ENCODE peak calls at places on chromosomes 3 and 15, in nine cellular contexts. H is stomach; N is left colon; V is nephron progenitor cell; W is fibroblast of villous mesenchyme; O is stimulated activated CD4-positive, alpha-beta T cell treated with anti-CD3 and anti-CD28 coated beads, Interleukin-12 subunit alpha, Interleukin-12 subunit beta, amount 100 ng/mL, for 4 hours; Y is cardiac fibroblast; R is neuronal stem cell; S is T-helper 1 cell. F is an unnamed sample.

GRCh38 chr3:60053518-60054265 is 1003.9 kb upstream of the CFAP20DC start:
- DNase-seq in H (no peak), N (no peak), V (no peak), Y (peak; percentile 1), S (no peak), R (no peak), O (peak; percentile 55), W (no peak), F (no peak)

GRCh38 chr3:31255007-31255603 is 277.6 kb upstream of the STT3B start:
- DNase-seq in Y (no peak), R (no peak), W (no peak), H (no peak), N (no peak), V (no peak), S (no peak), O (no peak), F (no peak)

GRCh38 chr3:115397433-115397832 is 225.9 kb upstream of the GAP43 start:
- DNase-seq in W (no peak), R (no peak), V (no peak), S (no peak), Y (peak; percentile 56), N (no peak), H (no peak), O (no peak), F (no peak)

GRCh38 chr3:141384157-141384556 is 15.9 kb downstream of the ZBTB38 start:
- DNase-seq in Y (peak; percentile 45), S (no peak), N (no peak), H (no peak), R (no peak), O (no peak), W (no peak), V (no peak), F (no peak)

GRCh38 chr3:16723994-16724393 is 118.8 kb upstream of the DAZL start:
- DNase-seq in S (no peak), W (peak; percentile 6), H (no peak), R (peak; percentile 43), O (no peak), N (no peak), Y (peak; percentile 68), V (no peak), F (no peak)

GRCh38 chr3:127387119-127387518 is 99.3 kb upstream of the PRR20G start:
- DNase-seq in V (no peak), W (no peak), N (no peak), O (no peak), R (no peak), H (no peak), S (no peak), Y (no peak), F (no peak)

GRCh38 chr15:25713736-25714537 is 149.2 kb downstream of the ATP10A start:
- DNase-seq in Y (no peak), O (no peak), W (no peak), S (no peak), V (no peak), H (no peak), N (no peak), R (no peak), F (no peak)

GRCh38 chr15:57506422-57506821 is 85.3 kb upstream of the MYZAP start:
- DNase-seq in H (no peak), V (no peak), O (no peak), R (no peak), S (no peak), Y (peak; percentile 12), N (no peak), W (no peak), F (no peak)

GRCh38 chr3:185878920-185879319 is 54.1 kb upstream of the IGF2BP2 start:
- DNase-seq in V (no peak), S (no peak), O (no peak), W (no peak), N (no peak), H (no peak), R (no peak), Y (no peak), F (no peak)

GRCh38 chr3:169260296-169260695 is 403.2 kb downstream of the MECOM start:
- DNase-seq in O (no peak), H (no peak), V (no peak), R (no peak), S (no peak), W (no peak), N (no peak), Y (peak; percentile 60), F (no peak)

GRCh38 chr15:91520848-91521247 is 332.7 kb upstream of the SLCO3A1 start:
- DNase-seq in N (no peak), W (no peak), R (no peak), H (no peak), Y (peak; percentile 68), O (no peak), S (no peak), V (no peak), F (no peak)

GRCh38 chr15:78685157-78685830 is 44.3 kb upstream of the CHRNB4 start:
- DNase-seq in H (peak; percentile 21), O (no peak), V (peak; percentile 64), W (no peak), R (no peak), S (no peak), N (no peak), Y (no peak), F (no peak)

GRCh38 chr3:191236635-191237034 is 37.6 kb downstream of the OSTN start:
- DNase-seq in N (no peak), W (peak; percentile 58), H (no peak), R (no peak), O (no peak), S (no peak), Y (peak; percentile 79), V (no peak), F (no peak)

GRCh38 chr15:65374831-65375401 is 2.9 kb downstream of the IGDCC3 start:
- DNase-seq in H (no peak), V (no peak), S (no peak), R (no peak), N (no peak), W (no peak), O (no peak), Y (peak; percentile 12), F (no peak)

GRCh38 chr15:91521996-91522395 is 331.5 kb upstream of the SLCO3A1 start:
- DNase-seq in S (no peak), W (no peak), H (no peak), Y (peak; percentile 78), V (no peak), N (no peak), O (no peak), R (no peak), F (no peak)

GRCh38 chr3:119311191-119311925 is 17.2 kb downstream of the ARHGAP31 start:
- DNase-seq in S (no peak), O (no peak), V (no peak), H (no peak), R (no peak), W (peak; percentile 73), Y (peak; percentile 92), N (no peak), F (no peak)

GRCh38 chr3:51796859-51797258 is 17.8 kb upstream of the IQCF6 start:
- DNase-seq in Y (peak; percentile 5), O (no peak), R (no peak), W (no peak), N (no peak), H (no peak), V (no peak), S (no peak), F (no peak)

GRCh38 chr3:151604941-151605340 is 128.8 kb upstream of the AADACL2 start:
- DNase-seq in H (no peak), R (no peak), S (no peak), O (no peak), V (no peak), W (no peak), N (no peak), Y (no peak), F (no peak)

GRCh38 chr15:73375755-73376305 is 7.1 kb upstream of the HCN4 start:
- DNase-seq in W (no peak), O (no peak), H (no peak), V (no peak), R (no peak), Y (no peak), S (no peak), N (no peak), F (no peak)

F was measured in glutamatergic neuron.